ENCODE peak calls at places on chromosomes 13 and 19, in nine cellular contexts. U is tibial artery, T is GM23338, Q is cardiac muscle cell, M is body of pancreas, V is aorta, P is left ventricle myocardium inferior, L is heart left ventricle, E is left lung. G is an unnamed sample.

GRCh38 chr19:2168619-2169424 is 5.1 kb downstream of the DOT1L start:
- DNase-seq in Q (peak; percentile 98), T (no peak), E (peak; percentile 99), L (peak; percentile 99), P (peak; percentile 97), M (peak; percentile 99), U (peak; percentile 100), V (peak; percentile 98), G (peak; percentile 93)

GRCh38 chr13:112103971-112104872 is 37.3 kb downstream of the SOX1 start:
- DNase-seq in M (no peak), U (no peak), E (no peak), V (no peak), Q (no peak), L (no peak), P (no peak), T (peak; percentile 86), G (no peak)

GRCh38 chr13:37089495-37089894 is 16.0 kb downstream of the CSNK1A1L start:
- DNase-seq in P (no peak), V (no peak), M (no peak), L (no peak), Q (no peak), U (no peak), E (no peak), T (no peak), G (no peak)

GRCh38 chr19:19568802-19569756 is 31.0 kb downstream of the CILP2 start:
- DNase-seq in T (no peak), E (no peak), P (no peak), U (no peak), M (no peak), V (no peak), L (no peak), Q (peak; percentile 44), G (no peak)

GRCh38 chr19:15551183-15552004 is 43.1 kb downstream of the CYP4F22 start:
- DNase-seq in M (peak; percentile 26), E (peak; percentile 80), L (peak; percentile 35), Q (peak; percentile 27), P (no peak), U (no peak), V (peak; percentile 57), T (peak; percentile 91), G (no peak)

GRCh38 chr13:113959198-113959597 is 14.7 kb downstream of the C13orf46 start:
- DNase-seq in Q (no peak), L (no peak), T (no peak), E (peak; percentile 15), U (no peak), V (no peak), P (no peak), M (no peak), G (no peak)

GRCh38 chr19:10420444-10421239 is at the start of gene PDE4A:
- DNase-seq in M (no peak), P (no peak), U (no peak), V (no peak), L (no peak), T (peak; percentile 69), E (peak; percentile 83), Q (peak; percentile 49), G (no peak)

GRCh38 chr19:14413765-14414171 is 5.4 kb downstream of the DDX39A start:
- DNase-seq in U (no peak), L (no peak), E (no peak), V (no peak), Q (peak; percentile 69), T (no peak), P (no peak), M (no peak), G (no peak)

GRCh38 chr19:31118292-31118925 is 230.8 kb downstream of the TSHZ3 start:
- DNase-seq in M (no peak), Q (no peak), E (no peak), P (peak; percentile 17), L (peak; percentile 29), V (peak; percentile 62), U (no peak), T (peak; percentile 23), G (no peak)

GRCh38 chr19:16899566-16900075 is 10.8 kb downstream of the F2RL3 start:
- DNase-seq in M (no peak), V (peak; percentile 70), T (peak; percentile 73), P (no peak), Q (peak; percentile 45), L (no peak), U (no peak), E (no peak), G (no peak)

GRCh38 chr19:21856751-21857150 is 20.8 kb upstream of the ZNF43 start:
- DNase-seq in M (no peak), E (no peak), Q (no peak), P (no peak), U (no peak), T (peak; percentile 24), L (no peak), V (no peak), G (no peak)

GRCh38 chr19:3554254-3555083 is 2.9 kb downstream of the MFSD12 start:
- DNase-seq in E (no peak), U (no peak), P (no peak), L (no peak), T (no peak), M (no peak), Q (no peak), V (no peak), G (no peak)

DNA sequence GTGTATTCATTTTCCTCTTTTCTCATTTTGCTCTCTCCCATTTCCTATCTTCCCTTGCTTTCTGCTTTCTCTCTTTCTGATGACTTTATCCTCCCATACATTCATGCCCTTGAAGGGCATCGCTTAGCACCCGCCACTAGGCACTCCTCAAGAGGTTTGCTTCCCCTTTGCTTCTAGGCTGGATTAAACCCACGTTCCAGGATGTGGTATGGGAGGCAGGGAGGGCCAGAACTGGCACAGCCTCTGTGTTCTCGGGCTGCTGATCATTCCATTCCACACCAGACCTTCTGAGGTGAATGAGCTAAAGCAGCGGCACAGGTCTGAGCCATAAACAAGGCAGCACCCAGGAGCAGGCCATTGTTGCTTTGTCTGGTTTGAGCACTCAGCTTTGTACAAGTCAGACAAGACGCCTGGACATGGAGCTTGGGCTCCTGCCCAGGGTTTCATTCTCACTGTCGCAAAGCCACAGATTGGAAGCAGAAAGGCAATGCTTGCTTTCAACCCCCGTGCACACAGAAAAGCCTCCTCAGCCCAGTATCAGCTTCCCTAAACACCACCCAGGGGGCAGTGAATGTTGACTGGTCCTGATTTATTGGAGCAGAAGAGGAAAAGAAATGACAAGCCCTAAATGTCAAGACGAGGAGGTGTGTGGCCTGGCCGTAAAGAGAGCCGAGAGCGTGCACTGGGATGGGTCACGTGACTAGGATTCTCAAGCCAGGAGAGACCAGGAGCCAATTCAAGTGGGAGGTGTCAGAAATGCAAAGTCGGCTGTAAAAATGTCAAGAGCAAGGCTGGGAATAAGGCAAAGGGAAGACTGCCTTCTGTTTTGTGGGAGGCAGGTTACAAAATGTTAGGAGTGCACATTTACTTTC is 218.0 kb upstream of the SERP2 start:
- DNase-seq in M (peak; percentile 74), Q (peak; percentile 80), E (no peak), T (peak; percentile 38), L (peak; percentile 55), V (peak; percentile 69), P (peak; percentile 46), U (peak; percentile 88), G (no peak)
- H3K4me3 ChIP-seq in M (no peak overlapping the region), Q (no peak overlapping the region), E (no peak overlapping the region), T (no peak overlapping the region), L (peak overlapping the region; percentile 20), V (no peak overlapping the region), P (peak overlapping the region; percentile 48), U (peak overlapping the region; percentile 32), G (no peak overlapping the region)

DNA sequence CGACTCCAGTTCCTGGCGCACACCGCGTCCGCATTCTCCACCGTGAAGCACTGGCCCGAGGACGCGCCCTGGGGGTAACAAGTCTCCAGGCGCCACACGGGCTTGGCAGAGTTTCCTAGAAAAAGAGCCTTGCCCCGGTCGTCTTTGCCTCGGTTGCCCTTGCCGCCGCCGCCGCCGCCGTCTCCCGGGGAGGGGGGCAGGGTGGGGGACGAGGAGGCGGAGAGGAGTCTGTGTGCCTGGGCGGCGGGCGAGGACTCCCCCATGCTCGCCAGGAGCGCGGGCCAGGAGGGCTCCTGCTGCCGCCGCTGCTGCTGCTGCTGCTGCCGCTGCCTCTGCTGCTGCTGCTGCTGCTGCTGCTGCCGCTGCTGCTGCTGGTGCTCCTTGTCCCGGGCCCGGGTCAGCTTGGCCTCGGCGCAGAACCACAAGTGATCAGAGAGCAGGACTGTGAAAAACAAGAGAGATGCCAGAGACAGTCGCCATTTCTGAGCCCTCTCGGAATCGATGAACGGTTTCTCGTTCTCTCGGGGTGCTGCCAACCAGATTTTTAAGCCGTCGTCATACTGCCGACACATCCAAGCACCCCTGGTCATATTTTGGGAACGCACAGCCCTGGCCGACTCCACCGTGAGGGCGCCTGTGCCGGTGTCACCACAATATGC is 349.2 kb downstream of the LIG4 start:
- DNase-seq in Q (peak; percentile 51), P (no peak), T (peak; percentile 63), L (no peak), M (peak; percentile 37), E (peak; percentile 78), U (no peak), V (no peak), G (no peak)
- H3K27ac ChIP-seq in Q (no peak overlapping the region), P (no peak overlapping the region), T (no peak overlapping the region), L (no peak overlapping the region), M (no peak overlapping the region), E (no peak overlapping the region), U (no peak overlapping the region), V (no peak overlapping the region), G (no peak overlapping the region)

DNA sequence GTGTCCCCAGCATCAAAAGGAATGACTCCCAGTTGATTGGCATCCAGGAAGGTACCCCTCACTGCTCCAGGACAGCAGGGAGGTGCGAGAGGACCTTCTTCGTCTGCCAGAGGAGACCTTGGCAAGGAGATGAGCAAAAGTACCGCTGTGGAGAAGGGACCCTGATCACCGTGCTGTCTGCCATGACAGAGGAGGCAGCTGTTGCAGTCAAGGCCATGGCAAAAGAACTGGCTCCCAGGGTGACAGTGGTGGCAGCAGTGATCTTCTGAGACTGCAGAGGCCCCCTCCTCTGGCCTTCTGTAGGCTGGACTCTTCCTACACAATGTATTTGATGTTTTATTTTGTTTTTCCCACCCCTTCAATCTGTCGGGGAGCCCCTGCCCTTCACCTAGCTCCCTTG is 32.0 kb downstream of the NKPD1 start:
- DNase-seq in P (no peak), V (no peak), U (no peak), L (no peak), M (no peak), Q (no peak), E (no peak), T (no peak), G (no peak)
- H3K4me3 ChIP-seq in P (no peak overlapping the region), V (no peak overlapping the region), U (no peak overlapping the region), L (no peak overlapping the region), M (no peak overlapping the region), Q (no peak overlapping the region), E (no peak overlapping the region), T (no peak overlapping the region), G (no peak overlapping the region)

GRCh38 chr19:7251502-7251901 is 42.7 kb downstream of the INSR start:
- DNase-seq in E (no peak), M (no peak), P (no peak), U (no peak), T (no peak), V (no peak), L (no peak), Q (no peak), G (no peak)

GRCh38 chr19:7246601-7247000 is 47.6 kb downstream of the INSR start:
- DNase-seq in V (no peak), Q (no peak), U (no peak), E (no peak), T (no peak), L (no peak), M (no peak), P (no peak), G (no peak)

GRCh38 chr19:7250057-7250596 is 44.1 kb downstream of the INSR start:
- DNase-seq in Q (no peak), T (no peak), E (no peak), L (no peak), M (no peak), U (no peak), V (no peak), P (no peak), G (no peak)

GRCh38 chr19:7250951-7251350 is 43.3 kb downstream of the INSR start:
- DNase-seq in T (no peak), Q (no peak), L (no peak), E (no peak), U (no peak), M (no peak), P (no peak), V (no peak), G (no peak)

GRCh38 chr19:7247160-7247559 is 47.1 kb downstream of the INSR start:
- DNase-seq in E (no peak), L (no peak), T (no peak), M (no peak), V (no peak), U (no peak), P (no peak), Q (no peak), G (no peak)
- H3K27ac ChIP-seq in E (no peak overlapping the region), L (peak overlapping the region; percentile 35), T (no peak overlapping the region), M (peak overlapping the region; percentile 64), V (peak overlapping the region; percentile 6), U (peak overlapping the region; percentile 58), P (peak overlapping the region; percentile 39), Q (no peak overlapping the region), G (no peak overlapping the region)